ENCODE peak calls at places on chromosomes 6 and 20, in four cellular contexts. X is A549, P is IMR-90, K is HepG2. F is an unnamed sample.

GRCh38 chr20:48463096-48463710 is 364.6 kb downstream of the PREX1 start:
- DNase-seq in X (no peak), P (no peak), K (no peak), F (no peak)

GRCh38 chr6:35786810-35787209 is 6.0 kb downstream of the CLPSL1 start:
- DNase-seq in X (no peak), P (no peak), K (no peak), F (no peak)

GRCh38 chr6:41966214-41966920 is 24.8 kb upstream of the CCND3 start:
- DNase-seq in X (no peak), P (no peak), K (no peak), F (no peak)

GRCh38 chr20:14235355-14235754 is 102.1 kb downstream of the FLRT3 start:
- DNase-seq in X (peak), P (peak), K (no peak), F (no peak)

GRCh38 chr20:40160151-40160550 is 528.9 kb downstream of the MAFB start:
- DNase-seq in X (peak), P (peak), K (peak), F (peak)

GRCh38 chr20:18585134-18585533 is 2.7 kb upstream of the DTD1 start:
- DNase-seq in X (peak), P (peak), K (peak), F (no peak)

GRCh38 chr20:59391975-59392374 is 91.6 kb downstream of the EDN3 start:
- DNase-seq in X (no peak), P (no peak), K (no peak), F (no peak)

GRCh38 chr6:165725201-165725600 is 62.2 kb upstream of the PDE10A start:
- DNase-seq in X (peak), P (no peak), K (no peak), F (no peak)

GRCh38 chr6:41027251-41027650 is 11.8 kb downstream of the UNC5CL start:
- DNase-seq in X (no peak), P (no peak), K (no peak), F (no peak)

GRCh38 chr6:152824666-152825065 is 74.1 kb downstream of the VIP start:
- DNase-seq in X (no peak), P (no peak), K (no peak), F (no peak)

GRCh38 chr6:20932284-20932683 is 398.0 kb downstream of the CDKAL1 start:
- DNase-seq in X (no peak), P (no peak), K (no peak), F (no peak)

GRCh38 chr6:45900808-45901752 is 114.6 kb downstream of the CLIC5 start:
- DNase-seq in X (no peak), P (no peak), K (no peak), F (no peak)

GRCh38 chr6:140208286-140208685 is 833.8 kb upstream of the CITED2 start:
- DNase-seq in X (no peak), P (no peak), K (no peak), F (no peak)

GRCh38 chr6:85402071-85402470 is 47.8 kb upstream of the NT5E start:
- DNase-seq in X (no peak), P (no peak), K (no peak), F (no peak)

GRCh38 chr6:142899101-142899760 is 45.7 kb downstream of the HIVEP2 start:
- DNase-seq in X (no peak), P (no peak), K (no peak), F (no peak)

GRCh38 chr20:56343861-56344381 is 14.9 kb upstream of the FAM210B start:
- DNase-seq in X (peak), P (peak), K (no peak), F (peak)

GRCh38 chr20:47612670-47613069 is 111.0 kb downstream of the NCOA3 start:
- DNase-seq in X (no peak), P (no peak), K (no peak), F (no peak)

GRCh38 chr6:128017288-128017687 is 116.4 kb upstream of the THEMIS start:
- DNase-seq in X (no peak), P (no peak), K (no peak), F (no peak)

GRCh38 chr6:168123165-168123911 is 44.3 kb upstream of the FRMD1 start:
- DNase-seq in X (no peak), P (no peak), K (no peak), F (no peak)

GRCh38 chr6:158752613-158753012 is 66.6 kb downstream of the EZR start:
- DNase-seq in X (no peak), P (no peak), K (no peak), F (no peak)

GRCh38 chr20:13298692-13299373 is 77.8 kb downstream of the ISM1 start:
- DNase-seq in X (no peak), P (no peak), K (no peak), F (no peak)

GRCh38 chr6:47352169-47352568 is 42.5 kb upstream of the TNFRSF21 start:
- DNase-seq in X (peak), P (no peak), K (peak), F (peak)

GRCh38 chr20:58213112-58213511 is 15.3 kb downstream of the ANKRD60 start:
- DNase-seq in X (peak), P (no peak), K (no peak), F (no peak)
- TF ChIP-seq RFX5 in X (no peak), P (no peak), K (no peak), F (no peak)

DNA sequence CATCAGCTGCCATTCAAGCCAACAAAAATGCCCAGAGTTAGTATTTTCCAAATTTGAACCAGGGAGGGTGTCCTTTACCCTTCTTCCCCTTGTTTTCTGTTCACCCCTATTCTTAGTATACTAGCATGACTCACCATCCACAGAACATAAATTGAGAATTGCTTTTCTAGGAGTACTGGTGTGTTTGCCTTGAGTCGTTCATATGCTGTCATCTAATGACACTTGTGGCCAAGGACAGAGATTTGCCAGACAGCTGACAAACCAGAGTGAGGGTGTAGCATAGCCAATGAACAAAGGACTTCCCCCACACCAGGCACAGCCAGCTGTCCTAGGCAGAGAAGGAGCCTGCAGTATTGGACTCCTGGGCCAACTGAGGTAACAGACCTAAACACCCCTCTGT is 62.2 kb downstream of the FILIP1 start:
- DNase-seq in X (peak), P (peak), K (no peak), F (no peak)
- TF ChIP-seq RFX5 in X (no peak), P (no peak), K (no peak), F (no peak)

GRCh38 chr6:112081569-112081968 is 5.7 kb downstream of the TUBE1 start:
- DNase-seq in X (no peak), P (no peak), K (no peak), F (no peak)

GRCh38 chr6:112087916-112088315 is 525 bp downstream of the FAM229B start:
- DNase-seq in X (no peak), P (peak), K (no peak), F (no peak)

GRCh38 chr6:112087136-112087908 is at the start of the genes FAM229B and TUBE1:
- DNase-seq in X (peak), P (peak), K (peak), F (peak)

GRCh38 chr6:112085666-112086065 is 1.6 kb downstream of the TUBE1 start:
- DNase-seq in X (no peak), P (no peak), K (no peak), F (no peak)

DNA sequence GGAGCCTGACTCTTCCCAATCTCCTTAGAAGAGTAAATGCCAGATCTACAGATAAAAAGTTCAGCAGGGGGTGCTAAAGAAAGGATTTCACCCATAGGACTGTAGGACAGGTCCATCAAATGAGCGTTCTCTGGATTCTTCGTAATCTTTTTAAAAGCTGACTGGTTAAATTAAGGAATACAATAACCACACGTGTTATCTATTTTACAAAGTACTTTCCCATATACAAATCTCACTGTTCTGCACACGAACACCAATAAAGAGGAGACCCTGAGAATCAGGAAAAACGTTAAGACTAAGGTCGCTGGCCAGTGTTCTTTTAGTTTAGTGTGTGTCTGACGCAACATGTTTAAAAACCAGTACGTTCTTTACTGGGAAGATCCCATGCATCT is 542 bp downstream of the TUBE1 start:
- DNase-seq in X (peak), P (peak), K (peak), F (peak)
- TF ChIP-seq RFX5 in X (no peak), P (no peak), K (no peak), F (no peak)

GRCh38 chr6:28172006-28172405 is 30.3 kb downstream of the ZKSCAN8 start:
- DNase-seq in X (no peak), P (peak), K (no peak), F (no peak)

GRCh38 chr6:28167926-28168325 is 26.2 kb downstream of the ZKSCAN8 start:
- DNase-seq in X (no peak), P (no peak), K (no peak), F (no peak)

GRCh38 chr6:28171271-28171670 is 29.6 kb downstream of the ZKSCAN8 start:
- DNase-seq in X (no peak), P (no peak), K (no peak), F (no peak)

GRCh38 chr6:28165566-28165965 is 23.9 kb downstream of the ZKSCAN8 start:
- DNase-seq in X (no peak), P (no peak), K (no peak), F (no peak)

GRCh38 chr6:28167068-28167467 is 25.4 kb downstream of the ZKSCAN8 start:
- DNase-seq in X (no peak), P (peak), K (no peak), F (no peak)
- TF ChIP-seq RFX5 in X (no peak), P (no peak), K (no peak), F (no peak)

GRCh38 chr6:160393966-160394653 is 45.9 kb downstream of the SLC22A3 start:
- DNase-seq in X (peak), P (no peak), K (peak), F (peak)

GRCh38 chr6:160395187-160395586 is 47.0 kb downstream of the SLC22A3 start:
- DNase-seq in X (no peak), P (no peak), K (no peak), F (no peak)

GRCh38 chr6:160388922-160389321 is 40.7 kb downstream of the SLC22A3 start:
- DNase-seq in X (no peak), P (no peak), K (no peak), F (no peak)

GRCh38 chr6:160394654-160395035 is 46.5 kb downstream of the SLC22A3 start:
- DNase-seq in X (peak), P (no peak), K (peak), F (no peak)

GRCh38 chr6:160391419-160392116 is 43.4 kb downstream of the SLC22A3 start:
- DNase-seq in X (peak), P (no peak), K (peak), F (no peak)
- TF ChIP-seq RFX5 in X (no peak), P (no peak), K (no peak), F (no peak)

GRCh38 chr6:25341923-25342619 is 62.9 kb downstream of the CARMIL1 start:
- DNase-seq in X (no peak), P (no peak), K (no peak), F (no peak)

GRCh38 chr6:25344827-25345226 is 65.7 kb downstream of the CARMIL1 start:
- DNase-seq in X (no peak), P (no peak), K (no peak), F (no peak)

GRCh38 chr6:25343984-25344383 is 64.8 kb downstream of the CARMIL1 start:
- DNase-seq in X (no peak), P (no peak), K (no peak), F (no peak)

GRCh38 chr6:25340854-25341552 is 61.8 kb downstream of the CARMIL1 start:
- DNase-seq in X (no peak), P (no peak), K (no peak), F (no peak)

DNA sequence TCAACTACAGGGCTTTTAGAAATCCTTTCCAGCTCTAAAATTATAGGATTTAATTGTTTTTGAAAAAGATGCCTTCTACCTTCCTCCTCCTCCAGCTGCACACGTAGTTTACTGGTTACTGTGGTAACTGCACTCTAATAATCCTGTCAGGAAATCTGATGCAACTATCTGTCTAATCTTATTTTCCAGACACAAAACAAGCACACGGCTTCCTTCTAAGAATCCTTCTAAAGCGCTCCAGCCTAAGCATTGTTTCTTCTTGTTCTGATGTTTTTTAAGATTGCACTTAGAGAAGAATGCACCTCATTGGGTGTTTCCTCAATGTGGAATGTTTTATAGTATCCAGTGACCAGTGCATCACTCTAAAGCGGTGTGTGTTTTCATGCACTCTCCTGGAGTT is 63.6 kb downstream of the CARMIL1 start:
- DNase-seq in X (peak), P (peak), K (no peak), F (no peak)
- TF ChIP-seq RFX5 in X (no peak), P (no peak), K (no peak), F (no peak)

GRCh38 chr20:31967830-31968249 is at the start of gene XKR7:
- DNase-seq in X (no peak), P (no peak), K (no peak), F (peak)
- TF ChIP-seq RFX5 in X (no peak), P (no peak), K (no peak), F (no peak)

F was measured in K562.